ENCODE peak calls at places on chromosomes 3 and 15, in nine cellular contexts. V is central memory CD8-positive, alpha-beta T cell; X is T-cell; T is effector memory CD4-positive, alpha-beta T cell; Q is pulmonary artery endothelial cell; C is dorsolateral prefrontal cortex; A is HFFc6; L is ovary; S is NCI-H226. F is an unnamed sample.

GRCh38 chr15:71143373-71144310 is 28.4 kb downstream of the THSD4 start:
- DNase-seq in Q (no peak), S (no peak), L (no peak), A (no peak), C (no peak), V (no peak), X (no peak), T (no peak), F (no peak)

GRCh38 chr3:120350431-120350941 is 1.3 kb upstream of the LRRC58 start:
- DNase-seq in Q (no peak), V (no peak), S (peak), A (peak), T (no peak), L (peak), C (no peak), X (no peak), F (no peak)

GRCh38 chr3:42032693-42033349 is 58.3 kb upstream of the TRAK1 start:
- DNase-seq in V (no peak), L (peak), T (no peak), S (peak), A (peak), Q (no peak), C (no peak), X (no peak), F (no peak)

GRCh38 chr3:134850761-134851160 is 55.7 kb downstream of the EPHB1 start:
- DNase-seq in L (no peak), V (no peak), Q (no peak), T (no peak), C (no peak), S (no peak), X (no peak), A (no peak), F (no peak)

GRCh38 chr3:148737104-148737525 is 39.4 kb downstream of the AGTR1 start:
- DNase-seq in Q (no peak), X (no peak), A (no peak), T (no peak), C (no peak), S (peak), L (no peak), V (no peak), F (no peak)

GRCh38 chr3:152909180-152909883 is 74.4 kb downstream of the P2RY1 start:
- DNase-seq in Q (no peak), T (no peak), S (peak), L (no peak), X (no peak), V (no peak), A (no peak), C (no peak), F (no peak)

GRCh38 chr3:173465112-173465511 is 67.6 kb downstream of the NLGN1 start:
- DNase-seq in V (no peak), A (peak), L (no peak), S (peak), C (no peak), Q (peak), X (no peak), T (no peak), F (no peak)

GRCh38 chr3:101119535-101119934 is 126.3 kb upstream of the ABI3BP start:
- DNase-seq in Q (no peak), A (peak), S (peak), L (no peak), T (no peak), C (no peak), V (no peak), X (no peak), F (no peak)

GRCh38 chr15:91192285-91193058 is 92.4 kb downstream of the SV2B start:
- DNase-seq in A (no peak), S (no peak), L (no peak), T (no peak), V (no peak), Q (no peak), C (no peak), X (no peak), F (no peak)

GRCh38 chr3:4139462-4140140 is 163.6 kb upstream of the SETMAR start:
- DNase-seq in V (no peak), L (no peak), Q (no peak), C (no peak), T (no peak), A (no peak), X (no peak), S (no peak), F (no peak)

GRCh38 chr3:38577089-38578080 is 72.1 kb downstream of the SCN5A start:
- DNase-seq in S (no peak), A (no peak), X (no peak), L (no peak), C (no peak), V (peak), T (no peak), Q (no peak), F (no peak)

GRCh38 chr15:77975332-77976119 is 102.0 kb downstream of the TBC1D2B start:
- DNase-seq in V (no peak), X (no peak), L (no peak), A (no peak), T (no peak), C (no peak), S (no peak), Q (no peak), F (no peak)

GRCh38 chr15:50783895-50784294 is 18.4 kb upstream of the SPPL2A start:
- DNase-seq in T (no peak), S (no peak), V (no peak), Q (no peak), L (no peak), C (no peak), A (no peak), X (no peak), F (no peak)

GRCh38 chr3:171874879-171875278 is 31.7 kb downstream of the TMEM212 start:
- DNase-seq in V (no peak), A (no peak), Q (peak), C (no peak), S (peak), X (no peak), T (no peak), L (no peak), F (no peak)

GRCh38 chr3:167913218-167913902 is 177.8 kb downstream of the SERPINI1 start:
- DNase-seq in S (peak), T (no peak), Q (no peak), L (no peak), A (no peak), V (no peak), X (no peak), C (no peak), F (no peak)

GRCh38 chr3:15934389-15935195 is 136.8 kb upstream of the ANKRD28 start:
- DNase-seq in L (no peak), C (no peak), A (no peak), X (no peak), T (no peak), S (no peak), Q (no peak), V (no peak), F (no peak)

GRCh38 chr3:182239316-182239715 is 527.6 kb downstream of the SOX2 start:
- DNase-seq in X (no peak), V (no peak), L (no peak), A (no peak), S (no peak), C (no peak), T (no peak), Q (no peak), F (no peak)

GRCh38 chr3:186406669-186407635 is 44.9 kb upstream of the DGKG start:
- DNase-seq in S (no peak), C (no peak), Q (no peak), X (no peak), T (no peak), L (peak), V (no peak), A (no peak), F (no peak)

GRCh38 chr3:32430900-32431299 is 39.2 kb downstream of the CMTM7 start:
- DNase-seq in X (no peak), T (no peak), V (no peak), Q (no peak), L (no peak), S (no peak), C (no peak), A (no peak), F (no peak)

GRCh38 chr3:56467801-56468183 is 475 bp downstream of the ERC2 start:
- DNase-seq in Q (no peak), A (no peak), T (no peak), V (no peak), L (peak), C (no peak), S (no peak), X (no peak), F (no peak)

GRCh38 chr15:63019539-63020109 is 22.9 kb upstream of the TPM1 start:
- DNase-seq in L (no peak), T (no peak), X (no peak), Q (no peak), C (no peak), V (no peak), A (peak), S (peak), F (no peak)

GRCh38 chr3:50591196-50591741 is 20.3 kb downstream of the CISH start:
- DNase-seq in T (no peak), V (no peak), Q (no peak), C (no peak), A (no peak), S (no peak), X (no peak), L (no peak), F (no peak)

GRCh38 chr3:12351145-12351544 is 62.3 kb downstream of the PPARG start:
- DNase-seq in L (no peak), S (no peak), V (no peak), X (no peak), A (no peak), Q (no peak), T (no peak), C (no peak), F (no peak)

GRCh38 chr3:192802957-192803899 is 75.9 kb upstream of the FGF12 start:
- DNase-seq in Q (no peak), L (no peak), X (no peak), A (no peak), T (no peak), C (no peak), S (peak), V (no peak), F (peak)

GRCh38 chr3:52498134-52499054 is 3.3 kb downstream of the STAB1 start:
- DNase-seq in T (no peak), C (no peak), S (no peak), A (no peak), L (no peak), Q (no peak), V (no peak), X (no peak), F (no peak)

GRCh38 chr15:89034305-89034704 is 54.0 kb upstream of the ABHD2 start:
- DNase-seq in Q (no peak), S (no peak), V (no peak), L (no peak), T (no peak), X (no peak), C (no peak), A (no peak), F (no peak)

GRCh38 chr3:197372076-197372661 is 73.8 kb upstream of the DLG1 start:
- DNase-seq in X (no peak), S (peak), T (no peak), V (no peak), C (no peak), Q (no peak), L (peak), A (peak), F (no peak)

GRCh38 chr15:42111924-42112323 is 17.6 kb upstream of the PLA2G4D start:
- DNase-seq in T (no peak), A (no peak), S (no peak), L (no peak), Q (no peak), X (no peak), V (no peak), C (no peak), F (no peak)

GRCh38 chr3:128906031-128906803 is 26.8 kb downstream of the ACAD9 start:
- DNase-seq in S (no peak), T (no peak), Q (no peak), V (no peak), A (no peak), X (no peak), C (no peak), L (no peak), F (no peak)

GRCh38 chr3:193498195-193498594 is 56.5 kb downstream of the ATP13A4 start:
- DNase-seq in Q (no peak), T (no peak), S (no peak), X (no peak), L (no peak), C (no peak), V (no peak), A (no peak), F (no peak)

GRCh38 chr3:197025736-197026480 is 3.7 kb downstream of the MELTF start:
- DNase-seq in X (no peak), V (no peak), C (no peak), L (no peak), Q (no peak), T (no peak), A (no peak), S (no peak), F (no peak)

GRCh38 chr3:88668180-88668579 is 439.2 kb upstream of the EPHA3 start:
- DNase-seq in S (no peak), C (no peak), L (no peak), Q (no peak), V (no peak), X (no peak), T (no peak), A (no peak), F (no peak)

GRCh38 chr15:99545605-99546004 is 20.2 kb upstream of the MEF2A start:
- DNase-seq in X (no peak), T (no peak), Q (no peak), V (no peak), A (no peak), L (no peak), S (no peak), C (no peak), F (no peak)

GRCh38 chr3:124014366-124014942 is 22.5 kb upstream of the ROPN1 start:
- DNase-seq in A (no peak), S (no peak), X (no peak), L (no peak), C (no peak), Q (no peak), T (no peak), V (no peak), F (no peak)

GRCh38 chr3:33613041-33613440 is 105.0 kb downstream of the CLASP2 start:
- DNase-seq in X (no peak), S (no peak), Q (no peak), C (no peak), V (no peak), L (no peak), T (no peak), A (no peak), F (no peak)

GRCh38 chr3:16520636-16521579 is 7.4 kb upstream of the RFTN1 start:
- DNase-seq in C (no peak), V (no peak), X (no peak), A (no peak), Q (no peak), L (no peak), T (no peak), S (no peak), F (no peak)

GRCh38 chr15:101045236-101045646 is 126.1 kb downstream of the LRRK1 start:
- DNase-seq in T (no peak), A (no peak), L (peak), Q (no peak), S (no peak), C (no peak), V (no peak), X (no peak), F (no peak)

GRCh38 chr15:74529911-74530310 is 11.1 kb upstream of the ARID3B start:
- DNase-seq in A (peak), V (no peak), C (no peak), T (no peak), X (no peak), Q (no peak), S (peak), L (no peak), F (no peak)

GRCh38 chr3:73674280-73674679 is 49.5 kb upstream of the PDZRN3 start:
- DNase-seq in X (no peak), T (no peak), C (no peak), V (no peak), L (no peak), Q (no peak), A (no peak), S (no peak), F (peak)